ENCODE peak calls at places on chromosomes 5 and 9, in five cellular contexts. X is right lobe of liver, L is GM23338, J is mammary epithelial cell, T is brain microvascular endothelial cell. Z is an unnamed sample.

GRCh38 chr5:179768326-179769085 is 25.3 kb upstream of the LTC4S start:
- DNase-seq in X (no peak), L (peak; percentile 69), J (peak; percentile 14), T (no peak), Z (no peak)

GRCh38 chr9:92164490-92164889 is 49.3 kb upstream of the SPTLC1 start:
- DNase-seq in X (no peak), L (no peak), J (no peak), T (no peak), Z (no peak)

GRCh38 chr9:19231126-19232035 is 888 bp downstream of the DENND4C start:
- DNase-seq in X (no peak), L (peak; percentile 69), J (peak; percentile 37), T (peak; percentile 2), Z (peak; percentile 35)

GRCh38 chr9:3271581-3271980 is 254.2 kb downstream of the RFX3 start:
- DNase-seq in X (no peak), L (peak; percentile 9), J (no peak), T (no peak), Z (no peak)

GRCh38 chr9:123696476-123696875 is 233.4 kb downstream of the DENND1A start:
- DNase-seq in X (no peak), L (no peak), J (no peak), T (no peak), Z (no peak)

GRCh38 chr5:157624144-157624543 is 28.1 kb downstream of the SOX30 start:
- DNase-seq in X (no peak), L (no peak), J (no peak), T (no peak), Z (no peak)

GRCh38 chr5:56783261-56783660 is 32.1 kb upstream of the MAP3K1 start:
- DNase-seq in X (no peak), L (no peak), J (no peak), T (no peak), Z (no peak)

GRCh38 chr5:402615-403359 is 40.2 kb upstream of the EXOC3 start:
- DNase-seq in X (no peak), L (no peak), J (no peak), T (no peak), Z (no peak)

GRCh38 chr9:32968101-32969011 is 33.1 kb downstream of the APTX start:
- DNase-seq in X (no peak), L (peak; percentile 75), J (peak; percentile 19), T (peak; percentile 58), Z (peak; percentile 1)

GRCh38 chr9:136439550-136440408 is at the start of gene INPP5E:
- DNase-seq in X (peak; percentile 82), L (peak; percentile 87), J (peak; percentile 62), T (peak; percentile 32), Z (peak; percentile 55)

GRCh38 chr5:10167806-10168205 is 81.9 kb downstream of the ATPSCKMT start:
- DNase-seq in X (no peak), L (no peak), J (no peak), T (no peak), Z (no peak)

GRCh38 chr5:128241071-128241695 is 157.6 kb downstream of the SLC12A2 start:
- DNase-seq in X (no peak), L (no peak), J (no peak), T (peak; percentile 15), Z (no peak)

GRCh38 chr5:82413302-82414042 is 135.3 kb upstream of the RPS23 start:
- DNase-seq in X (no peak), L (no peak), J (peak; percentile 92), T (peak; percentile 43), Z (peak; percentile 67)

GRCh38 chr5:172085738-172086137 is 79.3 kb upstream of the FBXW11 start:
- DNase-seq in X (no peak), L (no peak), J (no peak), T (no peak), Z (no peak)

GRCh38 chr9:126723807-126724172 is 81.0 kb upstream of the ZBTB43 start:
- DNase-seq in X (no peak), L (peak; percentile 86), J (no peak), T (peak; percentile 22), Z (no peak)

GRCh38 chr9:133997584-133997983 is 5.5 kb upstream of the VAV2 start:
- DNase-seq in X (no peak), L (no peak), J (no peak), T (no peak), Z (no peak)

GRCh38 chr9:73038089-73038509 is 85.2 kb upstream of the ALDH1A1 start:
- DNase-seq in X (no peak), L (no peak), J (no peak), T (no peak), Z (no peak)

GRCh38 chr9:73039916-73040263 is 87.0 kb upstream of the ALDH1A1 start:
- DNase-seq in X (no peak), L (no peak), J (no peak), T (no peak), Z (no peak)

GRCh38 chr9:73039253-73039915 is 86.5 kb upstream of the ALDH1A1 start:
- DNase-seq in X (no peak), L (no peak), J (no peak), T (no peak), Z (no peak)

GRCh38 chr9:73037613-73038012 is 84.8 kb upstream of the ALDH1A1 start:
- DNase-seq in X (no peak), L (no peak), J (no peak), T (no peak), Z (no peak)

DNA sequence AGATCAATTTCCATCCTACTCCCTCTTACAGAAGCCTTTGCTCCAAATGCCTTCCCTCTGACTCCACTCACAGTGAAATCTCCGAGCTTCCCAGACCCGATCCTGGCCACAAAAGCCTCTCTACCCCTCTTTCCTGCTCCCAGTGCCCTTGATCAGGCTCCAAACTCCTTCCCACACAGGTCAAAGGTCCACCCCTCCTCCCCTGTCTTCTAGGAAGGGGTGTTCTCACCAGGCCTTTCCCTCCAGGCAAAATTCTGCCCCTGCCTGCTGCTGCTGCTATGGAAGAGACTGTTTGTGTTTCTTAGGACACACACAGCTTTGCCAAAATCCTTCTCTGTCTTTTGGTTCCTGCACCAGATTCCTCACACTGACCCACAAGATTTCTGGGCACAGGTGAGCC is 85.8 kb upstream of the ALDH1A1 start:
- DNase-seq in X (peak; percentile 61), L (peak; percentile 14), J (peak; percentile 1), T (no peak), Z (peak; percentile 28)
- H3K27ac ChIP-seq in X (peak overlapping the region; percentile 40), L (peak overlapping the region; percentile 41), J (no peak overlapping the region), T (no peak overlapping the region), Z (no peak overlapping the region)

GRCh38 chr9:38227656-38228055 is 158.6 kb upstream of the SHB start:
- DNase-seq in X (no peak), L (no peak), J (no peak), T (peak; percentile 20), Z (peak; percentile 43)
- H3K27me3 ChIP-seq in X (no peaks in the 10 kb centered on the region), L (peaks cover 56% of the 10 kb centered on the region), J (no peaks in the 10 kb centered on the region), T (peaks cover 27% of the 10 kb centered on the region), Z (no peaks in the 10 kb centered on the region)

GRCh38 chr5:177241768-177242167 is 61.8 kb downstream of the RAB24 start:
- DNase-seq in X (no peak), L (no peak), J (no peak), T (no peak), Z (no peak)

DNA sequence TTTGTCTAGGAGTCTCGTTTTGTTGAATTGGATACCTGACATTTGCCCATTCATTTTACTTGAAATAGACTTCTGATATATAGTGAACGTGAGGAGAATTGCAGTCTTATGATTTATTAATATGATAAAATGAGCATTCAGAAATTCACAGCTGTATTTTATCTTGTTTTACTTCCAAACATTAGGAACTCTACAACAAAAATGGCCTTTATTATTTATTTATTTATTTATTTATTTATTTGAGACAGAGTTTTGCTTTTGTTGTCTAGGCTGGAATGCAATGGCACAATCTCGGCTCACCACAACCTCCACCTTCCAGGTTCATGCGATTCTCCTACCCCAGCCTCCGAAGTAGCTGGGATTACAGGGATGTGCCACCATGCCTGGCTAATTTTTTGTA is 61.2 kb downstream of the RAB24 start:
- DNase-seq in X (no peak), L (no peak), J (no peak), T (no peak), Z (no peak)
- H3K36me3 ChIP-seq in X (peaks cover 21% of the 10 kb centered on the region), L (peaks cover 49% of the 10 kb centered on the region), J (peaks cover 21% of the 10 kb centered on the region), T (peaks cover 29% of the 10 kb centered on the region), Z (peaks cover 78% of the 10 kb centered on the region)

GRCh38 chr5:95984287-95984938 is 22.8 kb upstream of the ELL2 start:
- DNase-seq in X (no peak), L (no peak), J (peak; percentile 17), T (no peak), Z (no peak)

GRCh38 chr5:95986937-95987520 is 25.4 kb upstream of the ELL2 start:
- DNase-seq in X (peak; percentile 82), L (no peak), J (no peak), T (no peak), Z (no peak)

GRCh38 chr5:95985249-95985648 is 23.6 kb upstream of the ELL2 start:
- DNase-seq in X (no peak), L (peak; percentile 16), J (no peak), T (no peak), Z (no peak)

GRCh38 chr5:95988094-95988493 is 26.4 kb upstream of the ELL2 start:
- DNase-seq in X (no peak), L (peak; percentile 2), J (no peak), T (no peak), Z (no peak)

GRCh38 chr5:95986001-95986400 is 24.4 kb upstream of the ELL2 start:
- DNase-seq in X (no peak), L (no peak), J (no peak), T (no peak), Z (no peak)
- H3K27ac ChIP-seq in X (no peak overlapping the region), L (no peak overlapping the region), J (no peak overlapping the region), T (no peak overlapping the region), Z (no peak overlapping the region)

GRCh38 chr5:154478752-154479159 is 729 bp upstream of the HAND1 start:
- DNase-seq in X (no peak), L (peak; percentile 73), J (no peak), T (no peak), Z (no peak)
- H3K27me3 ChIP-seq in X (peaks cover 77% of the 10 kb centered on the region), L (peaks cover 100% of the 10 kb centered on the region), J (peaks cover 97% of the 10 kb centered on the region), T (peaks cover 96% of the 10 kb centered on the region), Z (peaks cover 100% of the 10 kb centered on the region)

DNA sequence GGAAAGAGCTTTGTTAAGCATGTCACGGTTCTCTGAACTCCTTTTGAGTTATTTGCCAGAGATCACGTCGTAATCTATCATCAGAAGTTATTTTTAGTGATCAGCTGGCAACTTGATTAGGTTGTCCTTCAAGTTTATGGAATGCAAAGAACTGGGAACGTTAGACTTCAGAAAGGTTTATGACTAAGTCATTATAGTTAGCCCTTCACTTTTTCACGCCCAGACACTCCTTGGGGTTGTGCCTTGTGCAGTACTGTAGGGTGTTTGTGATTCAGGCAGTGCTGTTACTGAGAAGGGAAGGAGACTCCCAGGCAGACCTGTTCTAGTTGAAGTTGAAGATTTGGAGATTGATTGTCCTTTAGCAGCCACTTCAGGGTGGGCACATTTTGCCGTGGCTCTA is 26.7 kb upstream of the PHF2 start:
- DNase-seq in X (no peak), L (no peak), J (no peak), T (no peak), Z (no peak)
- H3K36me3 ChIP-seq in X (peaks cover 14% of the 10 kb centered on the region), L (peaks cover 13% of the 10 kb centered on the region), J (peaks cover 24% of the 10 kb centered on the region), T (peaks cover 35% of the 10 kb centered on the region), Z (peaks cover 27% of the 10 kb centered on the region)

GRCh38 chr9:110157812-110158629 is 49.9 kb downstream of the C9orf152 start:
- DNase-seq in X (no peak), L (peak; percentile 20), J (no peak), T (no peak), Z (no peak)
- H3K27ac ChIP-seq in X (no peak overlapping the region), L (no peak overlapping the region), J (no peak overlapping the region), T (no peak overlapping the region), Z (no peak overlapping the region)

Z was measured in SJSA1.